ENCODE peak calls at places on chromosomes 12 and 14, in four cellular contexts. K is mammary epithelial cell, E is uterus, L is tibial artery. T is an unnamed sample.

GRCh38 chr14:79011091-79011919 is 841.1 kb downstream of the NRXN3 start:
- DNase-seq in K (peak), L (no peak), E (peak), T (peak)

GRCh38 chr12:14367097-14367661 is 1.7 kb downstream of the ATF7IP start:
- DNase-seq in L (no peak), K (peak), E (no peak), T (no peak)

GRCh38 chr14:23776296-23776695 is 140.1 kb downstream of the DHRS2 start:
- DNase-seq in L (no peak), K (no peak), E (no peak), T (no peak)

GRCh38 chr12:116492703-116493324 is 66.4 kb upstream of the MAP1LC3B2 start:
- DNase-seq in E (no peak), K (peak), L (no peak), T (no peak)

GRCh38 chr14:80575763-80576162 is 364.5 kb upstream of the DIO2 start:
- DNase-seq in K (peak), E (no peak), L (no peak), T (no peak)

GRCh38 chr12:356276-356988 is 32.7 kb downstream of the KDM5A start:
- DNase-seq in E (no peak), K (peak), L (no peak), T (no peak)

GRCh38 chr14:68787235-68787727 is 5.6 kb downstream of the ZFP36L1 start:
- DNase-seq in L (peak), E (peak), K (no peak), T (no peak)

GRCh38 chr12:116964740-116965090 is 54.0 kb downstream of the FBXW8 start:
- DNase-seq in K (no peak), L (no peak), E (no peak), T (no peak)

GRCh38 chr12:132144115-132145071 is at the start of the genes DDX51 and NOC4L:
- DNase-seq in L (peak), E (peak), K (peak), T (peak)

GRCh38 chr14:89188492-89188891 is 228.5 kb downstream of the FOXN3 start:
- DNase-seq in L (no peak), E (no peak), K (no peak), T (no peak)
- H3K4me3 ChIP-seq in L (no peak), E (no peak), K (no peak), T (no peak)

DNA sequence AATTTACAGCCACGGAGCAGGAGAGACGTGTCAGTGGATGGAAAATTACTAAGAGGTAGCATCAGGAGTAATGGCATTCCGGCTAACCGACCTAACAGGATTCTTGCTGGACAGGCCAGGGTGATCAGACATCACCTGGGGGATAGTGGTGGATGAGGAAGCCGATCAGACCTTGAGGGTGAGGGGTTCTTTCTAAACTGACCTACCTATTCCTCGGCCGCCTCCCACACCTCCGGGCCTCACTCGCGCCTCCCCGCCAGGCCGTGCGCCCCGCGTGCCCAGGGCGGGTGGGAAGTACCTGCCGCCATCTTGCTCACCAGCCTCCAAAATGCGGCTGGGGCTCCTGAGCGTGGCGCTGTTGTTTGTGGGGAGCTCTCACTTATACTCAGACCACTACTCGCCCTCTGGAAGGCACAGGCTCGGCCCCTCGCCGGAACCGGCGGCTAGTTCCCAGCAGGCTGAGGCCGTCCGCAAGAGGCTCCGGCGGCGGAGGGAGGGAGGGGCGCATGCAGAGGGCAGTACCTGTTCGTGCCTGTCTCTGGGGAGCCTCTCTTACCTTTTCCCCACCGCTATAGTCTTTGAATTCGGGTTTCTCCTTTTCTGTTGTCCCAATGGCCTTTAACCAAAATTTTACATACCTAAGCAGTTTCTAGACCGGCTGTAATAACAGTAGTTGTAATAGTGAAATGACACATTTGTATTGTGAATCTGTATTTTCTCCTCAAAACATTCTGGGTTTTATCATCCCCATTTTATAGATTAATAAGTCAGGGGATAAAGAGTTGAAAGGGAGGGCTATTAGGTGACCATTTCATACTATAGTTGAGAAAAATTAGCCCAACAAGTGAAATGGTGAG is at the start of gene TMPRSS12:
- DNase-seq in K (no peak), L (no peak), E (no peak), T (no peak)
- TF ChIP-seq CTCF in K (no peak), L (no peak), E (no peak), T (no peak)

DNA sequence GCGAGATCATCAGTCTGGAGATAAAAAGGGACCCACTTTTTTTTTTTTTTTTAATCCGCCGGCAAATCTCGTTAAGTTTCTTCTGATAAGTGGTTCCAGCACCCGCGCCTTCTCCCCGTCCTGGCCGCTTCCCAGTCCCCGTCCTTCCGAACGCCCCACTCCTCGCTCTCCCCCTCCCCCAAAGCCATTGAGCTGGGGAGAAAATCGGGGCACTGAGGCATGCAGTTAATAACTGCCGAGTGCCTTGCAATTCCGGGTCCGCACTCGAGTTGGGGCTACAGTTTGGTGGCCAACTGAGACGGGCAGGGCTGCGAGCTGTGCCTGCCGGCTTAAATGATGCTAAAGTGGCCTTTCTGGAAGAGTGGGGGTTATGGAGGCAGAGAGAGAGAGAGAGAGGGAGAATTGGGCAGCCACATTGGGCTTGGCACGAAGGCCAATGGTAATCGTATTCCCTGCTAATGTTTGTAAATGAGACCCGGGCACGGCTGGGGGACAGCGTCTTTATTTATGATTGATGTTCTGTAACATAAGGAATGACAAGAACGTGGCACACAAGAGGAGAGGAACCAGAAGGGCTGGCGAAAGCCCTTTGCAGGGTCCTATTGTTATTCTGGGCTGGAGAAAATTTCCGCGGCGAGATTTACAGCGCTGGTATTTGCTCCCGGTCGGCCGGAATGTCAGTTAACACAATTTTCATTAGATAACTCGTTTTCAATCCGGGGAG is 115.4 kb upstream of the MYL2 start:
- DNase-seq in K (no peak), L (no peak), E (no peak), T (no peak)
- H3K4me3 ChIP-seq in K (no peak), L (no peak), E (no peak), T (no peak)

GRCh38 chr12:93947486-93947885 is 200.9 kb upstream of the PLXNC1 start:
- DNase-seq in E (no peak), L (no peak), K (no peak), T (no peak)
- TF ChIP-seq CTCF in E (no peak), L (no peak), K (no peak), T (no peak)